ENCODE peak calls at places on chromosome 4, in six cellular contexts. X is SW480; K is left ventricle myocardium superior; T is activated T-helper 1 cell treated with anti-CD3 and anti-CD28 coated beads, Interleukin-12 subunit alpha, Interleukin-12 subunit beta, Interleukin-2, Interleukin-4 antibody, amounts not matched to agents 30 ng/mL and 10 ng/mL and 1 ng/mL, durations not matched to agents 14 hours and 24 hours and 36 hours; G is nephron progenitor cell; O is type B pancreatic cell. C is an unnamed sample.

GRCh38 chr4:116829187-116829586 is 256.2 kb downstream of the TRAM1L1 start:
- DNase-seq in X (no peak), K (no peak), T (no peak), G (no peak), O (no peak), C (no peak)

GRCh38 chr4:113869743-113870375 is 108.3 kb upstream of the CAMK2D start:
- DNase-seq in X (no peak), K (no peak), T (peak; percentile 2), G (no peak), O (no peak), C (no peak)

GRCh38 chr4:1172971-1173757 is 781 bp upstream of the SPON2 start:
- DNase-seq in X (no peak), K (peak; percentile 47), T (no peak), G (no peak), O (no peak), C (no peak)

GRCh38 chr4:86664959-86665358 is 70.8 kb downstream of the PTPN13 start:
- DNase-seq in X (peak; percentile 13), K (no peak), T (no peak), G (no peak), O (no peak), C (no peak)

GRCh38 chr4:118684873-118685811 is at the start of gene METTL14:
- DNase-seq in X (peak; percentile 78), K (peak; percentile 95), T (peak; percentile 83), G (peak; percentile 93), O (peak; percentile 92), C (peak; percentile 68)

GRCh38 chr4:70938087-70938486 is 35.9 kb downstream of the MOB1B start:
- DNase-seq in X (no peak), K (no peak), T (no peak), G (no peak), O (no peak), C (no peak)

GRCh38 chr4:137597751-137598493 is 65.6 kb upstream of the PCDH18 start:
- DNase-seq in X (no peak), K (no peak), T (no peak), G (no peak), O (no peak), C (no peak)

GRCh38 chr4:181637186-181638105 is 605.8 kb upstream of the TENM3 start:
- DNase-seq in X (no peak), K (no peak), T (no peak), G (no peak), O (no peak), C (no peak)

C was measured in HS-27A.